ENCODE peak calls at places on chromosomes 1 and 21, in seven cellular contexts. M is H9, J is IMR-90, V is mesenchymal stem cell, I is neuronal stem cell, W is trophoblast cell, D is H1. K is an unnamed sample.

GRCh38 chr1:218817747-218818146 is 355.9 kb upstream of the LYPLAL1 start:
- DNase-seq in J (peak), V (no peak), W (no peak), I (no peak), M (no peak), D (no peak), K (no peak)

GRCh38 chr1:65253800-65254319 is 55.5 kb upstream of the DNAJC6 start:
- DNase-seq in J (no peak), V (peak), M (no peak), D (no peak), I (no peak), W (peak), K (no peak)

GRCh38 chr1:155006601-155007101 is 4.0 kb downstream of the ZBTB7B start:
- DNase-seq in J (no peak), D (no peak), V (no peak), W (no peak), I (no peak), M (no peak), K (peak)

GRCh38 chr1:200029035-200029623 is 1.6 kb downstream of the NR5A2 start:
- DNase-seq in M (peak), V (peak), J (peak), I (peak), D (peak), W (no peak), K (peak)

GRCh38 chr1:44239961-44240371 is 26.7 kb downstream of the DMAP1 start:
- DNase-seq in M (no peak), W (no peak), J (no peak), D (no peak), I (no peak), V (peak), K (no peak)

GRCh38 chr1:30305061-30305460 is 418.3 kb downstream of the MATN1 start:
- DNase-seq in M (no peak), V (no peak), I (no peak), J (no peak), W (no peak), D (peak), K (no peak)

GRCh38 chr1:154861607-154862094 is 8.4 kb downstream of the KCNN3 start:
- DNase-seq in J (peak), M (no peak), V (peak), D (no peak), I (no peak), W (no peak), K (no peak)

GRCh38 chr21:43653626-43654025 is 5.7 kb downstream of the HSF2BP start:
- DNase-seq in J (no peak), V (no peak), M (no peak), D (no peak), W (no peak), I (no peak), K (peak)

GRCh38 chr1:235642021-235642942 is 7.3 kb downstream of the GNG4 start:
- DNase-seq in W (no peak), D (peak), V (peak), I (no peak), J (peak), M (peak), K (peak)

GRCh38 chr1:236534164-236534651 is 10.4 kb downstream of the LGALS8 start:
- DNase-seq in I (no peak), V (peak), D (no peak), W (no peak), J (peak), M (no peak), K (no peak)

GRCh38 chr1:15453773-15454172 is 2.8 kb upstream of the CELA2A start:
- DNase-seq in I (no peak), M (no peak), J (peak), D (no peak), W (no peak), V (no peak), K (no peak)

GRCh38 chr1:234398849-234399381 is 25.7 kb downstream of the COA6 start:
- DNase-seq in J (peak), D (no peak), I (no peak), M (no peak), W (no peak), V (no peak), K (no peak)

GRCh38 chr1:234397732-234398131 is 24.5 kb downstream of the COA6 start:
- DNase-seq in M (no peak), J (no peak), W (no peak), I (no peak), V (no peak), D (no peak), K (no peak)

GRCh38 chr1:234396871-234397270 is 23.6 kb downstream of the COA6 start:
- DNase-seq in D (no peak), V (no peak), J (no peak), I (no peak), M (no peak), W (no peak), K (no peak)

GRCh38 chr1:234395297-234395696 is 22.0 kb downstream of the COA6 start:
- DNase-seq in W (no peak), D (no peak), M (no peak), J (no peak), I (no peak), V (no peak), K (no peak)

DNA sequence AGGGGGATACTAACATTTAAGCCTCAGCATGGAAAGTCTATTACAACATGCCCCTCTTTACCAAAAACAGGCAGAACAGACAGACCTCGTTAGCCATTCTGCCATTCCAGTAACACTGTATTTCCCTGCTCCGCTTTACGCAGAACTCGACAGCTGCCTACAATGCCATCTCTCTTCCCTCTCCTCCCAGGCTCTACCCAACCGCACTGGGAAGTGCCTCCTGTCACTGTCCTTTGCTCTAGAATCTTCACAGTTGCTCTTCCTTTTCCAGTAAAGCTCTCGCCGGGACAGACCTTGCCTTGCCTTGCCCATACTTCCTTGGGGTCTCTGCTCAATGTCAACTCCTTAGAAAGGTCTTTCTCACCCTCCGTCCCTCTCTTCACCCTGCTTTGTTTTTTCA is 22.8 kb downstream of the COA6 start:
- DNase-seq in W (no peak), M (no peak), J (no peak), V (no peak), D (no peak), I (no peak), K (no peak)
- H3K18ac ChIP-seq in W (no peak), M (no peak), J (no peak), V (no peak), D (no peak), I (no peak), K (no peak)

DNA sequence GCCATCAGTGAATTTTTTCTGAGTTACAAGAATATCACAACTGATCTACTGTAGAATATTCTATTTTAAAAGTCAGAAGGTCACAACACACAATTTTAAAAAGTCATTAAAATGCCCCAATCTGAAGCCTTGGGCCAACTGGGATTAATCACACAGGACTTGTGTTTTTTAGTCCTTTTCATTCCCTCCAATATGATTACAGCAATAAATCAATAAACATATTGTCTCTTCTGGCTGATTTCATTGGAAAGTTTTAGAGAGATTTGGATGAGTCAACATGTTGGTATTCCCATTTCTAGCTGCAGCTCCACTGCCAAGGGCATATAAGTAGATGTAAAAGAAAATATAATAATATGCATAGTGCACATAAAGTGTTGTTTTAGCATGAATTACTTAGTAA is 85.8 kb downstream of the NIBAN1 start:
- DNase-seq in V (peak), M (no peak), I (no peak), D (no peak), W (no peak), J (peak), K (no peak)
- H2BK120ac ChIP-seq in V (no peak), M (no peak), I (no peak), D (no peak), W (no peak), J (no peak), K (no peak)

DNA sequence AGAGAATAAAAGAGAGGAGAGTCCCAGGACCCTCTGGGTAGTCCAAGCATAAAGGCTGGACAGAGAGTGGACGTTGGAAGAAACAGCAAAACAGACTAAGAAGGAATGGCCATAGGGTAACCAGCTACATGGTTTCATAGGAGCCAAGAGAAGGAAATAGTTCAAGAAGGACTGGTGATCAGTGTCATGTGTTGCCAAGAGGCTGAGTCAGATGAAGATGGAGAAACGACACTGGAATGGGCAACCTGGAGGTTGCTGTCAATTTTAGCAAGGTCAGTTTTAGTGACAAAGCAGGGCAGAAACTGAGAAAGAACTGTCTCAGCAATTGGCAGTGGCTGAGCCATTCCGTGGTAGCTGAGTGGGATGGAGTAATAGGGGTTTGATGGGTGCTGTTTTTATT is 41.4 kb downstream of the HMGB4 start:
- DNase-seq in I (no peak), V (no peak), J (no peak), M (no peak), W (no peak), D (no peak), K (no peak)
- H3K18ac ChIP-seq in I (no peak), V (no peak), J (no peak), M (no peak), W (no peak), D (no peak), K (no peak)

DNA sequence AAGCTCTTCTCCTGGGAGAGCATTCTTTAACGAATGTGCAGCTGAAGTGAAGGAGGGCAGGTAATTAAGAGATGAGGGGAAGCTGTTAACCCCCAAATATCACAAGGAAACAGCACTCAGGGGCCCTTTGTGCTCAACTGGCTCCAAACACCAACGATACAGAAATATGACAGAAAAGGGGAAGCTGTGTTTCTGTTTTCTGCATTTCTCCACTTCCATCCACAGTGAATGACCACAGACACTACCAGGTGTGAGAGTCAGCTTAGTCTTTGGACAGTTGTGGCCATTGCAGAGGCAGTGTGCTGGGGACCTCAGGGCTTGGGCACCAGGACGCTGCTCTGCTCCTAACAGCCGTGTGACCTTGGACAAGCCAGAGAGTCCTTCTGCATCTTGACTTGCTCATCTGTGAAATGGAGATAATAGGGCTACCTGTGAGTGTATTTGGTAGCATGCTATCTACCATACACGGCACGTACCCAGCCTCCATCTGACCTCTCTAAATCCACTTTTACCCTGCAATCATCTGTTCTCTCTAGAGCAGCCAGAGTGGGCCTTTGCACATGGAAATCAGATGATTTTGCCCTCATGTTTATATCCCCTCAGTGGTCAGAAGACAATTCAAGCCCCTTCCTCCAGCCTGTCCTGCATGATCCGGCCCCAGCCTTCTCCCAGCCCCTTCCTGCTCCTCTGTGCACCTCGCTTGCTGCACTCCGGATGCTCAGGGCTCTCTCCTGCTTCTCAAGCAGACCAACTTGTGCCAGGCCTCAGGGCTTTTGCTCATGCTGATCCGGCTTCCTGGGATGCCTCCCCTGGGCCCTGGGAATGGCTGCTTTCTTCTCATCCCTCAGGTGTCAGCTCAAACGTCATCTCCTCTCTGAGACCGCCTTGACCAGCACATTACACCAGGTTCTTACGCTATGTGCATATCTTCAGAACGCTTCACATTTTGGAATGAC is 4.7 kb upstream of the TINAGL1 start:
- DNase-seq in W (peak), M (no peak), V (no peak), J (no peak), D (peak), I (no peak), K (no peak)
- H2BK120ac ChIP-seq in W (peak), M (no peak), V (no peak), J (no peak), D (no peak), I (no peak), K (no peak)

GRCh38 chr1:153441238-153441755 is 19.2 kb downstream of the S100A7 start:
- DNase-seq in D (no peak), J (no peak), M (no peak), V (no peak), W (no peak), I (no peak), K (no peak)
- H3K18ac ChIP-seq in D (no peak), J (no peak), M (no peak), V (no peak), W (no peak), I (no peak), K (no peak)

DNA sequence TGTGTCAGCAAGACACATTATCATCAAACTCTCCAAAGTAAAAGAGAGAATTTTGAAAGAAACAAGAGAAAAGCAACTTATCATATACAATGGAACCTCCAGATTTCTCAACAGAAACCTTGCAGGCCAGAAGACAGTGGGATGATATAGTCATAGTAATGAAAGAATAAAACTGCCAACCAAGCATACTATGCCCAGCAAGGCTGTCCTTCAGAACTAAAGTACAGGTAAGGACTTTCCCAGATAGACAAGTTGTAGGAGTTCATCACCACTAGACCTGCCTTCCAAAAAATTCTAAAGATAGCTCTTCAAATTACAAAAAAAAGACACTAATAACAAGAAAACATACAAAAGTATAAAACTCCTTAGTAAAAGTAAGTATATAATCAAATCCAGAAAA is 33.2 kb upstream of the FOXD3 start:
- DNase-seq in D (no peak), I (no peak), W (no peak), J (no peak), M (no peak), V (no peak), K (no peak)
- H2BK120ac ChIP-seq in D (no peak), I (no peak), W (no peak), J (no peak), M (no peak), V (no peak), K (no peak)

DNA sequence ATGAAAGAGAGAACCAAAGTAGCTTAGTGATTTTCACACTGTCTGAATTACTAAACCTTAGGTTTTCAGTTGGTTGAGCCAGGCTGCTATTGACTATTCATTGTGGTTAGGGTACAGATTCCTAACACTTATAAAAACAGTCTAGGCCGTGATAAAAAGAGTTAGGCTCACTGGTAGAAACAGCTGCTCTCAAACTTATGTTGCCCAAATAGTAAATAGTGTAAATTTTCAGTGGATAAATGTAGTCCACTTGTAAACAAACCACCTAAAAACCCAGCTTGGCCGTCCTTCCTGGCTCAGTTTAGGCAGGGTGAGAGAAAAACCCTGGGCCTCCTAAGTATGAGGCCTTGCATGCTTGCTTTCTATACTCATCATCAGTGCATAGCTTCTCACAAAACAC is 34.9 kb downstream of the ARID1A start:
- DNase-seq in D (no peak), I (no peak), W (no peak), M (no peak), J (peak), V (peak), K (no peak)
- H3K18ac ChIP-seq in D (no peak), I (no peak), W (no peak), M (no peak), J (no peak), V (no peak), K (no peak)

GRCh38 chr1:221868894-221869293 is 127.0 kb upstream of the DUSP10 start:
- DNase-seq in D (no peak), J (peak), V (peak), M (no peak), I (no peak), W (no peak), K (no peak)

GRCh38 chr1:221869759-221870158 is 127.9 kb upstream of the DUSP10 start:
- DNase-seq in J (peak), V (peak), M (no peak), D (no peak), I (no peak), W (no peak), K (no peak)

GRCh38 chr1:221862971-221863370 is 121.1 kb upstream of the DUSP10 start:
- DNase-seq in I (no peak), V (no peak), J (no peak), W (no peak), D (no peak), M (no peak), K (no peak)

GRCh38 chr1:221863635-221864034 is 121.7 kb upstream of the DUSP10 start:
- DNase-seq in V (no peak), J (no peak), I (no peak), W (no peak), D (no peak), M (no peak), K (no peak)

DNA sequence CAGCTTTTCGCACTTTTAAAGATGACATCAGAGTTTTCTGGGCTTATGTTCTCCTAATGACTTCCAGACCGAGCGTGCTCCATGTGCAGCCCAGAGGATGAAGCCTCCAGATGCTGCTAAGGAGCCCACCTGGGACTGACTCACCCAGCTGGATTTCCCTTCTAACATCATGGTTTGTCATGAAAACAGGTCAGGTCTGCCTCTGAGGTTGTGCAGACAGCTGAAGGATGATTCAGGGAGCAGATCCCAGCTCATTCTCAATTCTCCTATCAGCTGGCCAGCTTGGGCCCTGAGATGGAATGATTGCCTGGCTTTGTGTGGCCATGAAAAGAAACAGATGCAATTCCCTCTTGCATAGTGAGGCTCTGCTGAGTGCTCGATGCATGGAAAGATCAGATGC is 123.9 kb upstream of the DUSP10 start:
- DNase-seq in M (no peak), V (no peak), D (no peak), I (no peak), W (no peak), J (peak), K (no peak)
- H2BK120ac ChIP-seq in M (no peak), V (no peak), D (no peak), I (no peak), W (no peak), J (peak), K (no peak)

GRCh38 chr1:204271970-204272369 is 58.2 kb upstream of the GOLT1A start:
- DNase-seq in I (no peak), M (no peak), D (no peak), J (no peak), V (no peak), W (no peak), K (no peak)
- H3K18ac ChIP-seq in I (no peak), M (no peak), D (no peak), J (no peak), V (no peak), W (no peak), K (no peak)